ENCODE peak calls at places on chromosome 19, in ten cellular contexts. Q is upper lobe of right lung; C is A549; E is central memory CD4-positive, alpha-beta T cell; O is CD8-positive, alpha-beta T cell; Z is T-helper 9 cell; W is bronchial epithelial cell; H is nephron progenitor cell; P is neuronal stem cell; J is KBM-7. F is an unnamed sample.

GRCh38 chr19:4878491-4878968 is 11.1 kb upstream of the PLIN3 start:
- DNase-seq in Q (no peak), C (no peak), E (no peak), O (no peak), Z (no peak), W (no peak), H (peak; percentile 33), P (no peak), J (peak; percentile 74), F (no peak)

GRCh38 chr19:2048104-2048958 is 2.7 kb downstream of the MKNK2 start:
- DNase-seq in Q (no peak), C (no peak), E (no peak), O (no peak), Z (no peak), W (no peak), H (no peak), P (no peak), J (no peak), F (no peak)

GRCh38 chr19:5957132-5957531 is 20.8 kb downstream of the RANBP3 start:
- DNase-seq in Q (no peak), C (no peak), E (no peak), O (no peak), Z (no peak), W (peak; percentile 58), H (no peak), P (no peak), J (no peak), F (no peak)

GRCh38 chr19:36213793-36214387 is 575 bp downstream of the ZNF565 start:
- DNase-seq in Q (no peak), C (peak; percentile 41), E (peak; percentile 2), O (no peak), Z (peak; percentile 1), W (no peak), H (no peak), P (peak; percentile 1), J (no peak), F (no peak)

GRCh38 chr19:45863840-45864628 is at the start of gene FOXA3:
- DNase-seq in Q (peak; percentile 85), C (peak; percentile 96), E (peak; percentile 56), O (peak; percentile 52), Z (peak; percentile 49), W (no peak), H (peak; percentile 63), P (no peak), J (peak; percentile 53), F (peak; percentile 71)

GRCh38 chr19:8615813-8616596 is 5.5 kb upstream of the ADAMTS10 start:
- DNase-seq in Q (no peak), C (no peak), E (peak; percentile 43), O (peak; percentile 69), Z (peak; percentile 64), W (no peak), H (peak; percentile 78), P (peak; percentile 64), J (peak; percentile 78), F (peak; percentile 46)

GRCh38 chr19:2413629-2414028 is 13.8 kb downstream of the TIMM13 start:
- DNase-seq in Q (no peak), C (no peak), E (no peak), O (no peak), Z (no peak), W (no peak), H (no peak), P (no peak), J (no peak), F (no peak)

GRCh38 chr19:44113784-44114390 is 688 bp downstream of the ZNF225 start:
- DNase-seq in Q (no peak), C (peak; percentile 46), E (no peak), O (no peak), Z (no peak), W (peak; percentile 1), H (peak; percentile 25), P (peak; percentile 3), J (peak; percentile 32), F (no peak)

GRCh38 chr19:11678504-11678903 is 60.2 kb downstream of the ZNF823 start:
- DNase-seq in Q (no peak), C (no peak), E (no peak), O (no peak), Z (no peak), W (no peak), H (no peak), P (no peak), J (no peak), F (no peak)